ENCODE peak calls at places on chromosomes 16 and 17, in ten cellular contexts. W, J, B, Q, Z, I, U, Y, M and T are unnamed samples.

GRCh38 chr17:82153745-82154375 is 55.8 kb upstream of the FASN start:
- DNase-seq in M (peak; percentile 89), U (peak; percentile 78), J (peak; percentile 71), Y (no peak), Q (peak; percentile 57), B (peak; percentile 83), W (peak; percentile 79), I (peak; percentile 83), Z (peak; percentile 7), T (peak; percentile 87)

GRCh38 chr17:79045830-79046500 is 22.0 kb downstream of the C1QTNF1 start:
- DNase-seq in B (peak; percentile 58), Q (peak; percentile 67), Y (no peak), I (peak; percentile 68), U (peak; percentile 74), W (peak; percentile 66), M (peak; percentile 84), Z (peak; percentile 34), J (peak; percentile 68), T (peak; percentile 88)

GRCh38 chr16:76443981-76444380 is 166.8 kb downstream of the CNTNAP4 start:
- DNase-seq in U (no peak), I (no peak), Y (no peak), Q (no peak), Z (no peak), B (no peak), J (no peak), M (no peak), W (no peak), T (no peak)

GRCh38 chr16:57984443-57985203 is 13.7 kb upstream of the CNGB1 start:
- DNase-seq in Z (peak; percentile 48), I (peak; percentile 85), J (peak; percentile 82), W (peak; percentile 88), U (peak; percentile 89), M (peak; percentile 99), Y (no peak), B (peak; percentile 92), Q (peak; percentile 29), T (peak; percentile 86)

GRCh38 chr16:30748634-30749445 is 615 bp downstream of the PHKG2 start:
- DNase-seq in B (no peak), W (peak; percentile 65), Q (peak; percentile 20), J (no peak), M (peak; percentile 65), I (no peak), Z (no peak), U (peak; percentile 45), Y (no peak), T (peak; percentile 56)

GRCh38 chr16:3819741-3820724 is 60.5 kb downstream of the CREBBP start:
- DNase-seq in W (no peak), U (peak; percentile 63), Y (peak; percentile 77), B (peak; percentile 5), M (no peak), Q (peak; percentile 85), Z (peak; percentile 75), I (peak; percentile 62), J (no peak), T (no peak)

GRCh38 chr16:83532634-83533033 is 275.1 kb upstream of the HSBP1 start:
- DNase-seq in B (no peak), Q (no peak), J (no peak), Z (no peak), U (no peak), M (no peak), I (no peak), Y (no peak), W (no peak), T (no peak)

GRCh38 chr16:79599256-79599836 is 1.2 kb downstream of the MAF start:
- DNase-seq in I (peak; percentile 16), W (no peak), Y (no peak), Z (no peak), J (peak; percentile 30), M (peak; percentile 38), B (peak; percentile 20), U (peak; percentile 17), Q (no peak), T (peak; percentile 39)

GRCh38 chr17:2466936-2467335 is 44.8 kb downstream of the METTL16 start:
- DNase-seq in Z (no peak), Q (no peak), I (no peak), J (no peak), U (no peak), Y (no peak), M (no peak), B (no peak), W (no peak), T (no peak)

GRCh38 chr16:21264226-21265036 is 13.7 kb downstream of the CRYM start:
- DNase-seq in U (no peak), Y (no peak), B (no peak), W (no peak), I (peak; percentile 55), J (no peak), Q (peak; percentile 17), Z (no peak), M (no peak), T (no peak)

GRCh38 chr17:80830020-80830780 is 161.4 kb upstream of the CHMP6 start:
- DNase-seq in W (no peak), B (no peak), Y (no peak), M (no peak), Z (no peak), Q (no peak), I (no peak), U (no peak), J (no peak), T (no peak)

GRCh38 chr17:5011928-5012327 is 14.2 kb downstream of the KIF1C start:
- DNase-seq in M (no peak), U (no peak), W (peak; percentile 90), Q (no peak), Z (no peak), Y (no peak), I (no peak), B (no peak), J (no peak), T (no peak)

GRCh38 chr16:27826893-27827289 is 236.6 kb downstream of the GSG1L start:
- DNase-seq in M (no peak), J (no peak), Z (no peak), Y (no peak), B (no peak), U (no peak), I (no peak), W (no peak), Q (no peak), T (no peak)

GRCh38 chr16:78292726-78293380 is 193.4 kb downstream of the WWOX start:
- DNase-seq in I (no peak), Z (no peak), M (no peak), B (no peak), W (no peak), Y (no peak), Q (no peak), J (no peak), U (peak; percentile 38), T (no peak)

GRCh38 chr16:30397776-30398659 is 2.8 kb downstream of the ZNF48 start:
- DNase-seq in B (no peak), J (no peak), M (no peak), Y (no peak), Q (no peak), U (no peak), W (no peak), I (no peak), Z (no peak), T (no peak)

GRCh38 chr17:61647044-61647443 is 56.0 kb upstream of the NACA2 start:
- DNase-seq in I (no peak), J (no peak), U (no peak), Q (peak; percentile 70), Y (peak; percentile 36), B (no peak), Z (peak; percentile 38), M (no peak), W (no peak), T (no peak)

GRCh38 chr16:49701867-49702494 is 153.9 kb downstream of the ZNF423 start:
- DNase-seq in W (no peak), I (peak; percentile 26), U (peak; percentile 17), M (peak; percentile 77), Y (no peak), J (no peak), B (no peak), Z (no peak), Q (peak; percentile 6), T (no peak)

GRCh38 chr16:85422374-85423185 is 190.5 kb upstream of the GSE1 start:
- DNase-seq in W (no peak), I (peak; percentile 66), Q (no peak), J (peak; percentile 71), M (peak; percentile 58), Y (no peak), U (peak; percentile 96), B (no peak), Z (no peak), T (peak; percentile 2)

GRCh38 chr17:44926841-44927525 is 11.7 kb upstream of the GFAP start:
- DNase-seq in U (no peak), Y (no peak), Z (no peak), M (no peak), B (no peak), Q (no peak), I (no peak), J (no peak), W (no peak), T (no peak)

GRCh38 chr17:40561871-40562611 is 3.2 kb downstream of the CCR7 start:
- DNase-seq in W (peak; percentile 92), M (peak; percentile 11), U (peak; percentile 7), Q (no peak), I (no peak), J (no peak), Y (no peak), B (peak; percentile 63), Z (no peak), T (no peak)
- TF ChIP-seq CTCF in W (peak; percentile 58), M (no peak), U (no peak), Q (peak; percentile 30), I (no peak), J (no peak), Y (peak; percentile 3), B (peak; percentile 56), Z (no peak), T (no peak)

DNA sequence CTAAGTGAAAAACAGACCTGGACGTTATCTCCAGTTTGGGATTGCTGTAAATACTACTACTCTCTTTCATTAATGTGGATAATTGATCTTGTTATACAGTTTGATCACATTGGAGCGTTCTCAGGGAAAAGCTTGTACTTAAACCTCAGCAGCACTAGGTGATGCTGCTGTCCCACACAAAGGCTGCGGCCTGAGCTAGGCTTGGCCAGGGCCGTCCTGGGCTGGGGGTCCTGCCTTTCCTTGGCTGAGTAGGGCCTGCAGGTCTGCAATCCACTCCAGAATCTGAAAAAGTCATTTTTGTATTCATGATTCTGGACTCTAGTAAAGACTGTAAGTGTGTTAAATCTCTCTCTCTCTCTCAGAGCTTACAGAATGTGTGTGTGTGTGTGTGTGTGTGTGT is 23.7 kb upstream of the PMFBP1 start:
- DNase-seq in M (peak; percentile 59), I (no peak), Y (no peak), J (peak; percentile 29), Q (no peak), W (no peak), U (no peak), Z (no peak), B (no peak), T (peak; percentile 26)
- TF ChIP-seq CTCF in M (no peak), I (no peak), Y (peak; percentile 15), J (peak; percentile 70), Q (no peak), W (no peak), U (no peak), Z (no peak), B (no peak), T (no peak)

GRCh38 chr16:68257251-68257905 is 6.9 kb upstream of the SLC7A6 start:
- DNase-seq in W (peak; percentile 70), I (no peak), U (no peak), M (no peak), J (no peak), B (no peak), Q (peak; percentile 17), Y (no peak), Z (no peak), T (no peak)
- TF ChIP-seq CTCF in W (no peak), I (no peak), U (no peak), M (no peak), J (no peak), B (no peak), Q (no peak), Y (no peak), Z (no peak), T (no peak)

GRCh38 chr17:30600062-30600829 is 123.0 kb downstream of the GOSR1 start:
- DNase-seq in J (peak; percentile 71), Y (no peak), M (peak; percentile 88), Z (no peak), I (peak; percentile 78), U (peak; percentile 84), B (peak; percentile 45), W (peak; percentile 89), Q (peak; percentile 76), T (peak; percentile 80)
- TF ChIP-seq CTCF in J (peak; percentile 53), Y (peak; percentile 73), M (no peak), Z (peak; percentile 69), I (peak; percentile 67), U (peak; percentile 40), B (peak; percentile 39), W (peak; percentile 54), Q (peak; percentile 71), T (peak; percentile 19)